ENCODE peak calls at places on chromosomes 1 and 21, in six cellular contexts. One of them, this sample, is unnamed.

GRCh38 chr1:219954052-219954451 is 25.7 kb upstream of the SLC30A10 start:
- DNase-seq in PC-3: no peak
- DNase-seq in GM23338: no peak
- DNase-seq in neuronal stem cell: no peak
- DNase-seq in SK-N-SH: no peak
- DNase-seq in astrocyte: no peak
- DNase-seq in this sample: no peak

GRCh38 chr1:155175927-155176371 is 2.3 kb downstream of the TRIM46 start:
- DNase-seq in SK-N-SH: peak
- DNase-seq in PC-3: peak
- DNase-seq in GM23338: no peak
- DNase-seq in neuronal stem cell: no peak
- DNase-seq in astrocyte: no peak
- DNase-seq in this sample: no peak

GRCh38 chr1:70286453-70286852 is 65.3 kb downstream of the SRSF11 start:
- DNase-seq in astrocyte: no peak
- DNase-seq in GM23338: no peak
- DNase-seq in PC-3: no peak
- DNase-seq in SK-N-SH: no peak
- DNase-seq in neuronal stem cell: no peak
- DNase-seq in this sample: no peak

GRCh38 chr1:112172294-112172882 is 182.9 kb upstream of the KCND3 start:
- DNase-seq in PC-3: peak
- DNase-seq in neuronal stem cell: peak
- DNase-seq in astrocyte: peak
- DNase-seq in GM23338: peak
- DNase-seq in SK-N-SH: no peak
- DNase-seq in this sample: peak

GRCh38 chr1:54117815-54118563 is 34.8 kb downstream of the CDCP2 start:
- DNase-seq in neuronal stem cell: no peak
- DNase-seq in SK-N-SH: no peak
- DNase-seq in astrocyte: peak
- DNase-seq in GM23338: no peak
- DNase-seq in PC-3: peak
- DNase-seq in this sample: no peak

GRCh38 chr1:41454406-41454805 is 30.1 kb downstream of the EDN2 start:
- DNase-seq in PC-3: no peak
- DNase-seq in GM23338: no peak
- DNase-seq in neuronal stem cell: no peak
- DNase-seq in astrocyte: peak
- DNase-seq in SK-N-SH: no peak
- DNase-seq in this sample: no peak

GRCh38 chr21:36769051-36769867 is 70.3 kb downstream of the SIM2 start:
- DNase-seq in PC-3: no peak
- DNase-seq in GM23338: no peak
- DNase-seq in SK-N-SH: no peak
- DNase-seq in neuronal stem cell: no peak
- DNase-seq in astrocyte: peak
- DNase-seq in this sample: no peak

GRCh38 chr1:243917863-243918565 is 68.0 kb upstream of the AKT3 start:
- DNase-seq in SK-N-SH: no peak
- DNase-seq in PC-3: peak
- DNase-seq in GM23338: peak
- DNase-seq in neuronal stem cell: no peak
- DNase-seq in astrocyte: peak
- DNase-seq in this sample: no peak

GRCh38 chr21:38478782-38479181 is 19.5 kb downstream of the ERG start:
- DNase-seq in GM23338: no peak
- DNase-seq in neuronal stem cell: no peak
- DNase-seq in PC-3: no peak
- DNase-seq in astrocyte: peak
- DNase-seq in SK-N-SH: no peak
- DNase-seq in this sample: no peak

GRCh38 chr1:210294991-210295773 is 33.5 kb upstream of the HHAT start:
- DNase-seq in SK-N-SH: peak
- DNase-seq in PC-3: no peak
- DNase-seq in GM23338: peak
- DNase-seq in neuronal stem cell: no peak
- DNase-seq in astrocyte: peak
- DNase-seq in this sample: peak

GRCh38 chr1:21268281-21269239 is 21.7 kb downstream of the ECE1 start:
- DNase-seq in SK-N-SH: no peak
- DNase-seq in PC-3: no peak
- DNase-seq in neuronal stem cell: no peak
- DNase-seq in astrocyte: no peak
- DNase-seq in GM23338: no peak
- DNase-seq in this sample: no peak

GRCh38 chr1:31714442-31715096 is 10.8 kb upstream of the COL16A1 start:
- DNase-seq in GM23338: peak
- DNase-seq in SK-N-SH: peak
- DNase-seq in neuronal stem cell: peak
- DNase-seq in PC-3: peak
- DNase-seq in astrocyte: peak
- DNase-seq in this sample: peak

GRCh38 chr1:202304370-202304769 is 37.4 kb downstream of the UBE2T start:
- DNase-seq in GM23338: no peak
- DNase-seq in PC-3: no peak
- DNase-seq in astrocyte: no peak
- DNase-seq in SK-N-SH: peak
- DNase-seq in neuronal stem cell: no peak
- DNase-seq in this sample: no peak

GRCh38 chr1:150973258-150973825 is 1.3 kb downstream of the CERS2 start:
- DNase-seq in SK-N-SH: peak
- DNase-seq in astrocyte: no peak
- DNase-seq in PC-3: no peak
- DNase-seq in GM23338: no peak
- DNase-seq in neuronal stem cell: no peak
- DNase-seq in this sample: no peak

GRCh38 chr1:67716800-67717199 is 31.8 kb downstream of the GADD45A start:
- DNase-seq in SK-N-SH: no peak
- DNase-seq in PC-3: peak
- DNase-seq in astrocyte: no peak
- DNase-seq in GM23338: no peak
- DNase-seq in neuronal stem cell: no peak
- DNase-seq in this sample: no peak

GRCh38 chr1:185821612-185822385 is 87.6 kb downstream of the HMCN1 start:
- DNase-seq in SK-N-SH: no peak
- DNase-seq in GM23338: no peak
- DNase-seq in neuronal stem cell: no peak
- DNase-seq in PC-3: peak
- DNase-seq in astrocyte: no peak
- DNase-seq in this sample: no peak

GRCh38 chr1:100249155-100249536 is 488 bp downstream of the DBT start:
- DNase-seq in astrocyte: no peak
- DNase-seq in GM23338: peak
- DNase-seq in PC-3: no peak
- DNase-seq in SK-N-SH: peak
- DNase-seq in neuronal stem cell: no peak
- DNase-seq in this sample: peak

GRCh38 chr21:46116846-46117585 is 19.1 kb downstream of the COL6A2 start:
- DNase-seq in GM23338: no peak
- DNase-seq in PC-3: peak
- DNase-seq in SK-N-SH: peak
- DNase-seq in astrocyte: no peak
- DNase-seq in neuronal stem cell: no peak
- DNase-seq in this sample: no peak

GRCh38 chr1:240758296-240758695 is 146.3 kb upstream of the GREM2 start:
- DNase-seq in PC-3: no peak
- DNase-seq in GM23338: no peak
- DNase-seq in neuronal stem cell: no peak
- DNase-seq in astrocyte: no peak
- DNase-seq in SK-N-SH: no peak
- DNase-seq in this sample: no peak

GRCh38 chr1:182885591-182885990 is 46.4 kb downstream of the DHX9 start:
- DNase-seq in astrocyte: no peak
- DNase-seq in PC-3: no peak
- DNase-seq in GM23338: no peak
- DNase-seq in neuronal stem cell: no peak
- DNase-seq in SK-N-SH: no peak
- DNase-seq in this sample: no peak

GRCh38 chr1:29875557-29876028 is 639.3 kb downstream of the PTPRU start:
- DNase-seq in neuronal stem cell: no peak
- DNase-seq in astrocyte: no peak
- DNase-seq in GM23338: no peak
- DNase-seq in PC-3: peak
- DNase-seq in SK-N-SH: peak
- DNase-seq in this sample: no peak

GRCh38 chr1:227764019-227764391 is 28.8 kb downstream of the SNAP47 start:
- DNase-seq in astrocyte: peak
- DNase-seq in SK-N-SH: no peak
- DNase-seq in neuronal stem cell: no peak
- DNase-seq in GM23338: no peak
- DNase-seq in PC-3: peak
- DNase-seq in this sample: no peak

GRCh38 chr1:1671365-1672119 is 12.7 kb upstream of the CDK11B start:
- DNase-seq in GM23338: no peak
- DNase-seq in PC-3: no peak
- DNase-seq in neuronal stem cell: no peak
- DNase-seq in astrocyte: no peak
- DNase-seq in SK-N-SH: peak
- DNase-seq in this sample: no peak

GRCh38 chr1:155043259-155043658 is 7.9 kb upstream of the ADAM15 start:
- DNase-seq in GM23338: no peak
- DNase-seq in neuronal stem cell: no peak
- DNase-seq in astrocyte: no peak
- DNase-seq in SK-N-SH: no peak
- DNase-seq in PC-3: no peak
- DNase-seq in this sample: peak

GRCh38 chr1:3856923-3857790 is at the start of the genes CEP104 and DFFB:
- DNase-seq in SK-N-SH: peak
- DNase-seq in GM23338: peak
- DNase-seq in astrocyte: peak
- DNase-seq in PC-3: peak
- DNase-seq in neuronal stem cell: peak
- DNase-seq in this sample: peak
- H2AFZ ChIP-seq in SK-N-SH: peak
- H2AFZ ChIP-seq in GM23338: peak
- H2AFZ ChIP-seq in astrocyte: peak
- H2AFZ ChIP-seq in PC-3: peak
- H2AFZ ChIP-seq in neuronal stem cell: peak
- H2AFZ ChIP-seq in this sample: peak

GRCh38 chr1:170074250-170075157 is at the start of gene KIFAP3:
- DNase-seq in SK-N-SH: peak
- DNase-seq in PC-3: peak
- DNase-seq in GM23338: peak
- DNase-seq in neuronal stem cell: peak
- DNase-seq in astrocyte: peak
- DNase-seq in this sample: peak

GRCh38 chr1:170073893-170074249 is 624 bp downstream of the KIFAP3 start:
- DNase-seq in PC-3: no peak
- DNase-seq in astrocyte: no peak
- DNase-seq in GM23338: no peak
- DNase-seq in neuronal stem cell: no peak
- DNase-seq in SK-N-SH: no peak
- DNase-seq in this sample: peak

GRCh38 chr1:170076199-170076598 is 1.7 kb upstream of the KIFAP3 start:
- DNase-seq in neuronal stem cell: no peak
- DNase-seq in astrocyte: no peak
- DNase-seq in GM23338: no peak
- DNase-seq in PC-3: no peak
- DNase-seq in SK-N-SH: no peak
- DNase-seq in this sample: no peak

GRCh38 chr1:170077926-170078325 is 3.4 kb upstream of the KIFAP3 start:
- DNase-seq in neuronal stem cell: no peak
- DNase-seq in SK-N-SH: no peak
- DNase-seq in astrocyte: no peak
- DNase-seq in GM23338: no peak
- DNase-seq in PC-3: peak
- DNase-seq in this sample: no peak

GRCh38 chr1:170075186-170075585 is 691 bp upstream of the KIFAP3 start:
- DNase-seq in PC-3: no peak
- DNase-seq in astrocyte: no peak
- DNase-seq in GM23338: no peak
- DNase-seq in SK-N-SH: no peak
- DNase-seq in neuronal stem cell: no peak
- DNase-seq in this sample: no peak
- H2AFZ ChIP-seq in PC-3: peak
- H2AFZ ChIP-seq in astrocyte: peak
- H2AFZ ChIP-seq in GM23338: peak
- H2AFZ ChIP-seq in SK-N-SH: peak
- H2AFZ ChIP-seq in neuronal stem cell: peak
- H2AFZ ChIP-seq in this sample: peak

GRCh38 chr1:32816676-32817158 is 441 bp downstream of the YARS1 start:
- DNase-seq in astrocyte: no peak
- DNase-seq in SK-N-SH: peak
- DNase-seq in neuronal stem cell: no peak
- DNase-seq in PC-3: peak
- DNase-seq in GM23338: peak
- DNase-seq in this sample: peak
- H2AFZ ChIP-seq in astrocyte: peak
- H2AFZ ChIP-seq in SK-N-SH: peak
- H2AFZ ChIP-seq in neuronal stem cell: peak
- H2AFZ ChIP-seq in PC-3: peak
- H2AFZ ChIP-seq in GM23338: no peak
- H2AFZ ChIP-seq in this sample: peak

GRCh38 chr1:46037597-46037936 is 94.9 kb downstream of the PIK3R3 start:
- DNase-seq in neuronal stem cell: no peak
- DNase-seq in PC-3: no peak
- DNase-seq in GM23338: no peak
- DNase-seq in astrocyte: no peak
- DNase-seq in SK-N-SH: no peak
- DNase-seq in this sample: no peak

GRCh38 chr1:46041551-46041950 is 90.9 kb downstream of the PIK3R3 start:
- DNase-seq in GM23338: no peak
- DNase-seq in PC-3: no peak
- DNase-seq in astrocyte: no peak
- DNase-seq in neuronal stem cell: no peak
- DNase-seq in SK-N-SH: no peak
- DNase-seq in this sample: no peak

GRCh38 chr1:46039571-46040052 is 92.8 kb downstream of the PIK3R3 start:
- DNase-seq in GM23338: no peak
- DNase-seq in PC-3: peak
- DNase-seq in astrocyte: peak
- DNase-seq in neuronal stem cell: no peak
- DNase-seq in SK-N-SH: no peak
- DNase-seq in this sample: no peak

GRCh38 chr1:46034601-46035516 is 97.6 kb downstream of the PIK3R3 start:
- DNase-seq in GM23338: peak
- DNase-seq in PC-3: no peak
- DNase-seq in neuronal stem cell: no peak
- DNase-seq in astrocyte: no peak
- DNase-seq in SK-N-SH: no peak
- DNase-seq in this sample: no peak

DNA sequence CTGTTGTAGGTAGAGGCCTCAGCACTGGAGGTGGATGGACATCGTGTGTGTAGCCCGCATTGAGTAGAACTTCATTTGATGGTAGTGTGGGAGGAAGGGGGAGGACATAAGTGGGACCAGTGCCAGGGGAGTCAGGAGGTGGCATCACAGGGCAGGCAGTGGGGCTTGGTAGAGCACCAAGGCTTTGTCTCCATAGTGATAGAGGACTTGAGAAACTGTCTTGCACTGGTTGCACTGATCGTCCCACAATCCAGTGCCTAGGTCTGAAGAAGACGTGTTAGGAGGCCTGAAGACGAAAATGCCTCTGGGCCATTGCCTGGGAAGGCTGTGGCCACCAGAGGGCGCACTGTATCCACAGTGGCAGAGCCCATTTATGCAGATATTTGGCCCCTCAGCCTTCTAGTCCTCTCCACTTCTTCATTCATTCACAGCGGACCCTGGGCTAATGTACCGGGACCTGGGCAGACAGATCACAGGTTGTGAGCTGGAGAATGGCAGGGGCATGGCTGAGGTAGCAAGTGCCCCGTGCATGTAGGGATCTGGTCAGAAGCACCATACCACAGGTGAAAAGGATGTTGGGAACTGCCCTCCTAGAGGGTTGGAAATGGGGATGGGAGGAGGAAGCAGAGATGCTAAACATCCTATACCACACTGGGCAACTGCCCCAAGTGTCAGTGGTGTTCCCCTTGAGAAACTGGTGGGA is 95.4 kb downstream of the PIK3R3 start:
- DNase-seq in GM23338: peak
- DNase-seq in neuronal stem cell: peak
- DNase-seq in astrocyte: peak
- DNase-seq in PC-3: peak
- DNase-seq in SK-N-SH: peak
- DNase-seq in this sample: peak
- H2AFZ ChIP-seq in GM23338: no peak
- H2AFZ ChIP-seq in neuronal stem cell: no peak
- H2AFZ ChIP-seq in astrocyte: peak
- H2AFZ ChIP-seq in PC-3: no peak
- H2AFZ ChIP-seq in SK-N-SH: no peak
- H2AFZ ChIP-seq in this sample: no peak

This sample was measured in hepatocyte.